ENCODE peak calls at places on chromosomes 11 and 22, in four cellular contexts. T is epithelial cell of esophagus, U is neural crest cell, E is colonic mucosa. C is an unnamed sample.

GRCh38 chr11:40877256-40877655 is 582.2 kb downstream of the LRRC4C start:
- DNase-seq in T (peak), U (no peak), E (no peak), C (no peak)

GRCh38 chr22:29795663-29796062 is 28.5 kb downstream of the UQCR10 start:
- DNase-seq in T (no peak), U (no peak), E (no peak), C (no peak)

GRCh38 chr11:64787526-64788320 is 9.4 kb upstream of the SF1 start:
- DNase-seq in T (peak), U (peak), E (peak), C (peak)

GRCh38 chr11:96642584-96642983 is 252.8 kb downstream of the JRKL start:
- DNase-seq in T (no peak), U (no peak), E (no peak), C (no peak)

GRCh38 chr11:107157146-107157808 is 139.0 kb upstream of the GUCY1A2 start:
- DNase-seq in T (no peak), U (no peak), E (no peak), C (no peak)

GRCh38 chr22:38566726-38567504 is 3.1 kb downstream of the DMC1 start:
- DNase-seq in T (no peak), U (no peak), E (no peak), C (no peak)

GRCh38 chr22:45210577-45211431 is 29.9 kb downstream of the KIAA0930 start:
- DNase-seq in T (no peak), U (no peak), E (no peak), C (no peak)

GRCh38 chr11:2120359-2121100 is 18.7 kb downstream of the IGF2 start:
- DNase-seq in T (no peak), U (no peak), E (no peak), C (no peak)

GRCh38 chr11:121318848-121319834 is 26.6 kb downstream of the SC5D start:
- DNase-seq in T (peak), U (peak), E (no peak), C (peak)

GRCh38 chr22:42169055-42169469 is 38.5 kb upstream of the CYP2D6 start:
- DNase-seq in T (peak), U (peak), E (peak), C (peak)

GRCh38 chr11:72814831-72815618 is 814 bp downstream of the ATG16L2 start:
- DNase-seq in T (peak), U (no peak), E (peak), C (peak)
- TF ChIP-seq CTCF in T (peak), U (peak), E (no peak), C (peak)

GRCh38 chr11:90639687-90640086 is 416.8 kb upstream of the CHORDC1 start:
- DNase-seq in T (peak), U (no peak), E (no peak), C (no peak)
- TF ChIP-seq CTCF in T (peak), U (peak), E (no peak), C (peak)

DNA sequence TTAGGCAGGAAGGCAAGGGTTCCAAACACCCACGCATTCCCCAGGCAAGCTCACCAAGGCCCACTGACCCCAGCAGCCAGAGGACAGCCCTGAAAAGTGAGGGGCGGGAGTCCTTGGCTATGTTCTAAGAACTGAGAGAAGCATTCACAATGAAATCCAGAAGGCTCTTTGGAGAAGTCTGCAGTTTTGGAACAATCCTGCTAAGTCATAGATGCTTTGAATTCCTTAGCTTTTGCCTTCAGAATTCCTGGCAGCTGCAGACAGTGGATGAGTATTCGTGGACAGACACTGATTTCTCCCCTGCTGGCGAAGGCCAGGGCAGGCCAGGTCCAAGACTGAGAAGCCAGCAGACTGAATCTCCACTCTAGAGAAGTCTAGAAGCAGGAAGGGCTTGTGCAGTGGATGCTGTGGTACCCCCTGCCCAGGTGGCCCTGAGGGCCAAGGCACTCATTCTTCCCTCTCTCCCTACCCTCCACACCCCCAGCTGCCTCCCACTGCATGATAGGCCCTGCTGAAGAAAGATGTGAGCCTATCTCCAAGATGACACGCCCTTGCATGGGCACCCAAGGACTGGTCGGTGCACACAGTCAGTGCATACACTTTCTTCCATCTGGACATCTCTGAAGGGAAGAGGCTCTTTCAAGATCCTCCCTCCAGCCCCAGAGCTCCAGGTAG is 133.2 kb upstream of the TEAD1 start:
- DNase-seq in T (peak), U (no peak), E (no peak), C (no peak)
- TF ChIP-seq CTCF in T (no peak), U (no peak), E (no peak), C (no peak)

GRCh38 chr11:110600322-110600721 is 111.9 kb downstream of the ARHGAP20 start:
- DNase-seq in T (no peak), U (no peak), E (no peak), C (no peak)
- TF ChIP-seq CTCF in T (no peak), U (no peak), E (no peak), C (no peak)

GRCh38 chr11:42974510-42974909 is 337.3 kb upstream of the API5 start:
- DNase-seq in T (no peak), U (no peak), E (no peak), C (peak)
- TF ChIP-seq CTCF in T (no peak), U (peak), E (no peak), C (peak)

GRCh38 chr11:26522912-26523610 is 49.0 kb downstream of the MUC15 start:
- DNase-seq in T (peak), U (no peak), E (no peak), C (peak)
- TF ChIP-seq CTCF in T (peak), U (peak), E (no peak), C (no peak)

GRCh38 chr11:34585870-34586654 is 34.8 kb upstream of the EHF start:
- DNase-seq in T (peak), U (peak), E (no peak), C (peak)
- TF ChIP-seq CTCF in T (peak), U (peak), E (peak), C (peak)

GRCh38 chr11:36459046-36459445 is 51.0 kb downstream of the TRAF6 start:
- DNase-seq in T (no peak), U (no peak), E (no peak), C (no peak)
- TF ChIP-seq CTCF in T (no peak), U (no peak), E (no peak), C (no peak)